ENCODE peak calls at places on chromosomes 7 and 10, in six cellular contexts. V, K, I, B, Z and P are unnamed samples.

GRCh38 chr10:71004676-71005075 is 116.3 kb upstream of the PCBD1 start:
- DNase-seq in K (no peak), B (no peak), V (no peak), Z (no peak), I (no peak), P (no peak)

GRCh38 chr10:104328916-104329710 is 9.2 kb downstream of the ITPRIP start:
- DNase-seq in B (peak; percentile 37), Z (no peak), I (peak; percentile 65), V (peak; percentile 75), K (peak; percentile 94), P (peak; percentile 98)

GRCh38 chr7:149666360-149666905 is 107.0 kb downstream of the ZNF467 start:
- DNase-seq in I (no peak), Z (no peak), V (peak; percentile 25), B (no peak), K (no peak), P (peak; percentile 38)

GRCh38 chr7:55477781-55478374 is 94.4 kb downstream of the VOPP1 start:
- DNase-seq in B (no peak), V (peak; percentile 5), K (peak; percentile 60), I (no peak), Z (no peak), P (no peak)

GRCh38 chr7:67392596-67393438 is 396.2 kb downstream of the TYW1 start:
- DNase-seq in K (no peak), B (no peak), I (no peak), V (peak; percentile 77), Z (peak; percentile 45), P (peak; percentile 27)

GRCh38 chr10:80520661-80521488 is 16.8 kb upstream of the SH2D4B start:
- DNase-seq in Z (no peak), I (no peak), K (no peak), V (no peak), B (no peak), P (no peak)

GRCh38 chr10:1210667-1211066 is 154.5 kb downstream of the WDR37 start:
- DNase-seq in V (no peak), Z (no peak), K (no peak), B (no peak), I (no peak), P (no peak)

GRCh38 chr7:2069472-2069860 is 163.3 kb downstream of the MAD1L1 start:
- DNase-seq in K (peak; percentile 7), I (no peak), B (no peak), Z (no peak), V (no peak), P (no peak)

GRCh38 chr10:48187126-48187525 is 87.4 kb downstream of the FRMPD2 start:
- DNase-seq in Z (no peak), K (no peak), I (no peak), V (no peak), B (no peak), P (no peak)

GRCh38 chr10:6465437-6465836 is 114.6 kb downstream of the PRKCQ start:
- DNase-seq in Z (no peak), V (no peak), K (no peak), B (no peak), I (no peak), P (no peak)

GRCh38 chr10:76070861-76071260 is 639.4 kb downstream of the LRMDA start:
- DNase-seq in I (no peak), Z (no peak), V (no peak), K (no peak), B (no peak), P (no peak)

GRCh38 chr10:98485959-98486358 is 39.2 kb upstream of the HPS1 start:
- DNase-seq in V (peak; percentile 42), Z (no peak), I (no peak), K (peak; percentile 17), B (no peak), P (no peak)

GRCh38 chr7:72334066-72334465 is 78.1 kb downstream of the CALN1 start:
- DNase-seq in K (no peak), I (no peak), Z (no peak), V (peak; percentile 53), B (no peak), P (no peak)